ENCODE peak calls at places on chromosomes 16 and 17, in eight cellular contexts. One of them, this sample, is unnamed.

GRCh38 chr16:89863741-89864391 is 9.5 kb upstream of the TCF25 start:
- DNase-seq in cardiac fibroblast: peak
- DNase-seq in RWPE1: peak
- DNase-seq in psoas muscle: no peak
- DNase-seq in fibroblast of the aortic adventitia: peak
- DNase-seq in HFFc6: no peak
- DNase-seq in ascending aorta: no peak
- DNase-seq in esophagus muscularis mucosa: no peak
- DNase-seq in this sample: no peak

GRCh38 chr17:75777243-75777922 is 7.2 kb upstream of the UNK start:
- DNase-seq in cardiac fibroblast: peak
- DNase-seq in RWPE1: no peak
- DNase-seq in psoas muscle: no peak
- DNase-seq in fibroblast of the aortic adventitia: peak
- DNase-seq in HFFc6: no peak
- DNase-seq in ascending aorta: no peak
- DNase-seq in esophagus muscularis mucosa: no peak
- DNase-seq in this sample: no peak

GRCh38 chr17:15909481-15909991 is 35.4 kb upstream of the ADORA2B start:
- DNase-seq in cardiac fibroblast: peak
- DNase-seq in RWPE1: no peak
- DNase-seq in psoas muscle: no peak
- DNase-seq in fibroblast of the aortic adventitia: no peak
- DNase-seq in HFFc6: no peak
- DNase-seq in ascending aorta: no peak
- DNase-seq in esophagus muscularis mucosa: no peak
- DNase-seq in this sample: peak

GRCh38 chr17:77526259-77526711 is 385.5 kb downstream of the SEC14L1 start:
- DNase-seq in cardiac fibroblast: no peak
- DNase-seq in RWPE1: no peak
- DNase-seq in psoas muscle: no peak
- DNase-seq in fibroblast of the aortic adventitia: no peak
- DNase-seq in HFFc6: no peak
- DNase-seq in ascending aorta: no peak
- DNase-seq in esophagus muscularis mucosa: no peak
- DNase-seq in this sample: no peak

GRCh38 chr16:66606000-66606751 is 1.7 kb downstream of the CMTM3 start:
- DNase-seq in cardiac fibroblast: no peak
- DNase-seq in RWPE1: no peak
- DNase-seq in psoas muscle: no peak
- DNase-seq in fibroblast of the aortic adventitia: no peak
- DNase-seq in HFFc6: no peak
- DNase-seq in ascending aorta: no peak
- DNase-seq in esophagus muscularis mucosa: no peak
- DNase-seq in this sample: no peak

GRCh38 chr16:28136751-28137434 is 73.4 kb upstream of the GSG1L start:
- DNase-seq in cardiac fibroblast: no peak
- DNase-seq in RWPE1: no peak
- DNase-seq in psoas muscle: no peak
- DNase-seq in fibroblast of the aortic adventitia: peak
- DNase-seq in HFFc6: no peak
- DNase-seq in ascending aorta: no peak
- DNase-seq in esophagus muscularis mucosa: no peak
- DNase-seq in this sample: no peak

GRCh38 chr16:1668612-1669319 is 9.3 kb upstream of the JPT2 start:
- DNase-seq in cardiac fibroblast: no peak
- DNase-seq in RWPE1: no peak
- DNase-seq in psoas muscle: no peak
- DNase-seq in fibroblast of the aortic adventitia: no peak
- DNase-seq in HFFc6: no peak
- DNase-seq in ascending aorta: no peak
- DNase-seq in esophagus muscularis mucosa: no peak
- DNase-seq in this sample: no peak

GRCh38 chr16:21224800-21225199 is 8.7 kb upstream of the ANKS4B start:
- DNase-seq in cardiac fibroblast: no peak
- DNase-seq in RWPE1: no peak
- DNase-seq in psoas muscle: no peak
- DNase-seq in fibroblast of the aortic adventitia: no peak
- DNase-seq in HFFc6: no peak
- DNase-seq in ascending aorta: no peak
- DNase-seq in esophagus muscularis mucosa: no peak
- DNase-seq in this sample: no peak

GRCh38 chr17:75587718-75588545 is at the start of gene MYO15B:
- DNase-seq in cardiac fibroblast: no peak
- DNase-seq in RWPE1: no peak
- DNase-seq in psoas muscle: peak
- DNase-seq in fibroblast of the aortic adventitia: no peak
- DNase-seq in HFFc6: no peak
- DNase-seq in ascending aorta: peak
- DNase-seq in esophagus muscularis mucosa: no peak
- DNase-seq in this sample: no peak

GRCh38 chr17:81867952-81868673 is 3.0 kb downstream of the ARHGDIA start:
- DNase-seq in cardiac fibroblast: no peak
- DNase-seq in RWPE1: no peak
- DNase-seq in psoas muscle: no peak
- DNase-seq in fibroblast of the aortic adventitia: peak
- DNase-seq in HFFc6: no peak
- DNase-seq in ascending aorta: no peak
- DNase-seq in esophagus muscularis mucosa: no peak
- DNase-seq in this sample: no peak

GRCh38 chr17:74820037-74820436 is 39.6 kb downstream of the GRIN2C start:
- DNase-seq in cardiac fibroblast: no peak
- DNase-seq in RWPE1: no peak
- DNase-seq in psoas muscle: no peak
- DNase-seq in fibroblast of the aortic adventitia: no peak
- DNase-seq in HFFc6: no peak
- DNase-seq in ascending aorta: no peak
- DNase-seq in esophagus muscularis mucosa: no peak
- DNase-seq in this sample: no peak

GRCh38 chr16:4477966-4478365 is 1.8 kb downstream of the HMOX2 start:
- DNase-seq in cardiac fibroblast: peak
- DNase-seq in RWPE1: peak
- DNase-seq in psoas muscle: no peak
- DNase-seq in fibroblast of the aortic adventitia: peak
- DNase-seq in HFFc6: peak
- DNase-seq in ascending aorta: no peak
- DNase-seq in esophagus muscularis mucosa: no peak
- DNase-seq in this sample: no peak

GRCh38 chr16:76574651-76575050 is 297.4 kb downstream of the CNTNAP4 start:
- DNase-seq in cardiac fibroblast: no peak
- DNase-seq in RWPE1: no peak
- DNase-seq in psoas muscle: no peak
- DNase-seq in fibroblast of the aortic adventitia: no peak
- DNase-seq in HFFc6: no peak
- DNase-seq in ascending aorta: no peak
- DNase-seq in esophagus muscularis mucosa: no peak
- DNase-seq in this sample: no peak

GRCh38 chr17:45127583-45128300 is 4.6 kb downstream of the PLCD3 start:
- DNase-seq in cardiac fibroblast: no peak
- DNase-seq in RWPE1: no peak
- DNase-seq in psoas muscle: peak
- DNase-seq in fibroblast of the aortic adventitia: peak
- DNase-seq in HFFc6: peak
- DNase-seq in ascending aorta: peak
- DNase-seq in esophagus muscularis mucosa: no peak
- DNase-seq in this sample: no peak

GRCh38 chr16:11535494-11535893 is 51.2 kb downstream of the LITAF start:
- DNase-seq in cardiac fibroblast: no peak
- DNase-seq in RWPE1: peak
- DNase-seq in psoas muscle: no peak
- DNase-seq in fibroblast of the aortic adventitia: no peak
- DNase-seq in HFFc6: no peak
- DNase-seq in ascending aorta: no peak
- DNase-seq in esophagus muscularis mucosa: no peak
- DNase-seq in this sample: no peak

GRCh38 chr17:65583921-65584603 is 22.6 kb upstream of the AXIN2 start:
- DNase-seq in cardiac fibroblast: no peak
- DNase-seq in RWPE1: no peak
- DNase-seq in psoas muscle: no peak
- DNase-seq in fibroblast of the aortic adventitia: no peak
- DNase-seq in HFFc6: no peak
- DNase-seq in ascending aorta: no peak
- DNase-seq in esophagus muscularis mucosa: no peak
- DNase-seq in this sample: no peak

GRCh38 chr16:88747588-88748301 is 37.3 kb downstream of the PIEZO1 start:
- DNase-seq in cardiac fibroblast: peak
- DNase-seq in RWPE1: peak
- DNase-seq in psoas muscle: no peak
- DNase-seq in fibroblast of the aortic adventitia: no peak
- DNase-seq in HFFc6: no peak
- DNase-seq in ascending aorta: no peak
- DNase-seq in esophagus muscularis mucosa: no peak
- DNase-seq in this sample: no peak

GRCh38 chr17:11948791-11949190 is 48.5 kb downstream of the ZNF18 start:
- DNase-seq in cardiac fibroblast: peak
- DNase-seq in RWPE1: peak
- DNase-seq in psoas muscle: peak
- DNase-seq in fibroblast of the aortic adventitia: peak
- DNase-seq in HFFc6: peak
- DNase-seq in ascending aorta: no peak
- DNase-seq in esophagus muscularis mucosa: no peak
- DNase-seq in this sample: no peak

GRCh38 chr17:79626156-79626890 is 15.5 kb upstream of the RBFOX3 start:
- DNase-seq in cardiac fibroblast: no peak
- DNase-seq in RWPE1: no peak
- DNase-seq in psoas muscle: no peak
- DNase-seq in fibroblast of the aortic adventitia: no peak
- DNase-seq in HFFc6: no peak
- DNase-seq in ascending aorta: peak
- DNase-seq in esophagus muscularis mucosa: peak
- DNase-seq in this sample: peak

GRCh38 chr16:1277945-1278282 is 22.0 kb downstream of the TPSD1 start:
- DNase-seq in cardiac fibroblast: no peak
- DNase-seq in RWPE1: no peak
- DNase-seq in psoas muscle: no peak
- DNase-seq in fibroblast of the aortic adventitia: no peak
- DNase-seq in HFFc6: no peak
- DNase-seq in ascending aorta: no peak
- DNase-seq in esophagus muscularis mucosa: no peak
- DNase-seq in this sample: peak

GRCh38 chr16:63614421-63614820 is 1507.4 kb downstream of the CDH11 start:
- DNase-seq in cardiac fibroblast: no peak
- DNase-seq in RWPE1: no peak
- DNase-seq in psoas muscle: no peak
- DNase-seq in fibroblast of the aortic adventitia: no peak
- DNase-seq in HFFc6: no peak
- DNase-seq in ascending aorta: no peak
- DNase-seq in esophagus muscularis mucosa: no peak
- DNase-seq in this sample: no peak

GRCh38 chr16:81838794-81839193 is 59.7 kb downstream of the PLCG2 start:
- DNase-seq in cardiac fibroblast: peak
- DNase-seq in RWPE1: peak
- DNase-seq in psoas muscle: no peak
- DNase-seq in fibroblast of the aortic adventitia: no peak
- DNase-seq in HFFc6: peak
- DNase-seq in ascending aorta: no peak
- DNase-seq in esophagus muscularis mucosa: no peak
- DNase-seq in this sample: no peak

GRCh38 chr16:64455275-64455674 is 666.6 kb downstream of the CDH11 start:
- DNase-seq in cardiac fibroblast: peak
- DNase-seq in RWPE1: no peak
- DNase-seq in psoas muscle: no peak
- DNase-seq in fibroblast of the aortic adventitia: peak
- DNase-seq in HFFc6: peak
- DNase-seq in ascending aorta: no peak
- DNase-seq in esophagus muscularis mucosa: no peak
- DNase-seq in this sample: no peak

GRCh38 chr17:31508310-31509094 is 117.0 kb downstream of the RAB11FIP4 start:
- DNase-seq in cardiac fibroblast: no peak
- DNase-seq in RWPE1: no peak
- DNase-seq in psoas muscle: no peak
- DNase-seq in fibroblast of the aortic adventitia: no peak
- DNase-seq in HFFc6: no peak
- DNase-seq in ascending aorta: no peak
- DNase-seq in esophagus muscularis mucosa: no peak
- DNase-seq in this sample: no peak
- TF ChIP-seq CTCF in cardiac fibroblast: peak
- TF ChIP-seq CTCF in RWPE1: no peak
- TF ChIP-seq CTCF in psoas muscle: no peak
- TF ChIP-seq CTCF in fibroblast of the aortic adventitia: peak
- TF ChIP-seq CTCF in HFFc6: peak
- TF ChIP-seq CTCF in ascending aorta: no peak
- TF ChIP-seq CTCF in esophagus muscularis mucosa: no peak
- TF ChIP-seq CTCF in this sample: peak

GRCh38 chr17:39608601-39609000 is 881 bp upstream of the NEUROD2 start:
- DNase-seq in cardiac fibroblast: no peak
- DNase-seq in RWPE1: no peak
- DNase-seq in psoas muscle: no peak
- DNase-seq in fibroblast of the aortic adventitia: no peak
- DNase-seq in HFFc6: no peak
- DNase-seq in ascending aorta: no peak
- DNase-seq in esophagus muscularis mucosa: no peak
- DNase-seq in this sample: no peak

GRCh38 chr17:39608142-39608541 is 422 bp upstream of the NEUROD2 start:
- DNase-seq in cardiac fibroblast: no peak
- DNase-seq in RWPE1: no peak
- DNase-seq in psoas muscle: no peak
- DNase-seq in fibroblast of the aortic adventitia: no peak
- DNase-seq in HFFc6: no peak
- DNase-seq in ascending aorta: no peak
- DNase-seq in esophagus muscularis mucosa: no peak
- DNase-seq in this sample: no peak

GRCh38 chr17:39607057-39607850 is 466 bp downstream of the NEUROD2 start:
- DNase-seq in cardiac fibroblast: no peak
- DNase-seq in RWPE1: no peak
- DNase-seq in psoas muscle: no peak
- DNase-seq in fibroblast of the aortic adventitia: no peak
- DNase-seq in HFFc6: no peak
- DNase-seq in ascending aorta: no peak
- DNase-seq in esophagus muscularis mucosa: no peak
- DNase-seq in this sample: no peak

GRCh38 chr17:39606434-39607056 is 1.2 kb downstream of the NEUROD2 start:
- DNase-seq in cardiac fibroblast: no peak
- DNase-seq in RWPE1: no peak
- DNase-seq in psoas muscle: no peak
- DNase-seq in fibroblast of the aortic adventitia: no peak
- DNase-seq in HFFc6: no peak
- DNase-seq in ascending aorta: no peak
- DNase-seq in esophagus muscularis mucosa: no peak
- DNase-seq in this sample: no peak

GRCh38 chr17:39607851-39608130 is at the start of gene NEUROD2:
- DNase-seq in cardiac fibroblast: no peak
- DNase-seq in RWPE1: no peak
- DNase-seq in psoas muscle: no peak
- DNase-seq in fibroblast of the aortic adventitia: no peak
- DNase-seq in HFFc6: no peak
- DNase-seq in ascending aorta: no peak
- DNase-seq in esophagus muscularis mucosa: no peak
- DNase-seq in this sample: no peak
- TF ChIP-seq CTCF in cardiac fibroblast: no peak
- TF ChIP-seq CTCF in RWPE1: no peak
- TF ChIP-seq CTCF in psoas muscle: no peak
- TF ChIP-seq CTCF in fibroblast of the aortic adventitia: no peak
- TF ChIP-seq CTCF in HFFc6: no peak
- TF ChIP-seq CTCF in ascending aorta: no peak
- TF ChIP-seq CTCF in esophagus muscularis mucosa: no peak
- TF ChIP-seq CTCF in this sample: no peak

GRCh38 chr16:56356276-56357241 is 68.8 kb downstream of the AMFR start:
- DNase-seq in cardiac fibroblast: peak
- DNase-seq in RWPE1: peak
- DNase-seq in psoas muscle: peak
- DNase-seq in fibroblast of the aortic adventitia: peak
- DNase-seq in HFFc6: peak
- DNase-seq in ascending aorta: peak
- DNase-seq in esophagus muscularis mucosa: no peak
- DNase-seq in this sample: peak
- TF ChIP-seq CTCF in cardiac fibroblast: peak
- TF ChIP-seq CTCF in RWPE1: peak
- TF ChIP-seq CTCF in psoas muscle: peak
- TF ChIP-seq CTCF in fibroblast of the aortic adventitia: peak
- TF ChIP-seq CTCF in HFFc6: peak
- TF ChIP-seq CTCF in ascending aorta: peak
- TF ChIP-seq CTCF in esophagus muscularis mucosa: peak
- TF ChIP-seq CTCF in this sample: peak

GRCh38 chr17:32941419-32942032 is 13.6 kb downstream of the TMEM98 start:
- DNase-seq in cardiac fibroblast: no peak
- DNase-seq in RWPE1: no peak
- DNase-seq in psoas muscle: no peak
- DNase-seq in fibroblast of the aortic adventitia: no peak
- DNase-seq in HFFc6: no peak
- DNase-seq in ascending aorta: no peak
- DNase-seq in esophagus muscularis mucosa: no peak
- DNase-seq in this sample: no peak
- TF ChIP-seq CTCF in cardiac fibroblast: peak
- TF ChIP-seq CTCF in RWPE1: no peak
- TF ChIP-seq CTCF in psoas muscle: peak
- TF ChIP-seq CTCF in fibroblast of the aortic adventitia: peak
- TF ChIP-seq CTCF in HFFc6: peak
- TF ChIP-seq CTCF in ascending aorta: no peak
- TF ChIP-seq CTCF in esophagus muscularis mucosa: peak
- TF ChIP-seq CTCF in this sample: peak

This sample was measured in osteocyte.